ENCODE peak calls at places on chromosomes 3 and 15, in nine cellular contexts. J is body of pancreas, C is colonic mucosa, K is A549, R is heart right ventricle, G is tibial artery, Q is IMR-90, M is SK-N-SH, A is cardiac muscle cell. N is an unnamed sample.

GRCh38 chr3:129892486-129892856 is 1.0 kb downstream of the TMCC1 start:
- DNase-seq in J (no peak), C (peak; percentile 42), K (no peak), R (no peak), G (no peak), Q (no peak), M (no peak), A (peak; percentile 3), N (no peak)

GRCh38 chr3:142117052-142117451 is 32.3 kb downstream of the TFDP2 start:
- DNase-seq in J (no peak), C (peak; percentile 24), K (no peak), R (no peak), G (no peak), Q (peak; percentile 8), M (no peak), A (no peak), N (no peak)

GRCh38 chr3:2514031-2514430 is 415.4 kb downstream of the CNTN4 start:
- DNase-seq in J (no peak), C (no peak), K (no peak), R (no peak), G (no peak), Q (no peak), M (no peak), A (peak; percentile 38), N (no peak)

GRCh38 chr3:152030320-152030719 is 156.9 kb downstream of the SUCNR1 start:
- DNase-seq in J (no peak), C (no peak), K (no peak), R (no peak), G (no peak), Q (no peak), M (no peak), A (no peak), N (no peak)

GRCh38 chr15:94421711-94422110 is 190.3 kb downstream of the MCTP2 start:
- DNase-seq in J (no peak), C (no peak), K (no peak), R (no peak), G (no peak), Q (no peak), M (no peak), A (no peak), N (no peak)

GRCh38 chr3:197308591-197308990 is 10.2 kb upstream of the DLG1 start:
- DNase-seq in J (no peak), C (no peak), K (no peak), R (no peak), G (no peak), Q (peak; percentile 90), M (no peak), A (no peak), N (peak; percentile 27)

GRCh38 chr3:129305592-129306091 is 27.0 kb downstream of the HMCES start:
- DNase-seq in J (peak; percentile 84), C (peak; percentile 57), K (no peak), R (peak; percentile 79), G (peak; percentile 93), Q (peak; percentile 83), M (no peak), A (peak; percentile 95), N (peak; percentile 92)

GRCh38 chr15:83210619-83211018 is 3.0 kb upstream of the HDGFL3 start:
- DNase-seq in J (peak; percentile 16), C (no peak), K (no peak), R (no peak), G (no peak), Q (no peak), M (peak; percentile 83), A (peak; percentile 0), N (no peak)

GRCh38 chr3:119891944-119892721 is 110.2 kb downstream of the NR1I2 start:
- DNase-seq in J (peak; percentile 26), C (peak; percentile 48), K (peak; percentile 8), R (no peak), G (no peak), Q (peak; percentile 71), M (peak; percentile 23), A (peak; percentile 79), N (peak; percentile 83)

GRCh38 chr3:23183731-23184130 is 19.4 kb upstream of the UBE2E2 start:
- DNase-seq in J (peak; percentile 45), C (peak; percentile 32), K (peak; percentile 54), R (no peak), G (no peak), Q (peak; percentile 60), M (peak; percentile 4), A (peak; percentile 77), N (peak; percentile 39)

GRCh38 chr3:187781001-187781400 is 35.7 kb upstream of the BCL6 start:
- DNase-seq in J (no peak), C (no peak), K (no peak), R (no peak), G (no peak), Q (no peak), M (no peak), A (no peak), N (no peak)

GRCh38 chr3:25854635-25855034 is 64.7 kb downstream of the OXSM start:
- DNase-seq in J (no peak), C (no peak), K (peak; percentile 16), R (no peak), G (no peak), Q (peak; percentile 83), M (no peak), A (no peak), N (no peak)

GRCh38 chr3:132326251-132326650 is 9.0 kb downstream of the ACP3 start:
- DNase-seq in J (no peak), C (no peak), K (no peak), R (no peak), G (no peak), Q (no peak), M (no peak), A (no peak), N (no peak)

GRCh38 chr15:74866090-74866489 is 7.1 kb downstream of the SCAMP2 start:
- DNase-seq in J (no peak), C (no peak), K (peak; percentile 72), R (no peak), G (peak; percentile 36), Q (peak; percentile 85), M (no peak), A (no peak), N (peak; percentile 77)

GRCh38 chr15:100542290-100542689 is 13.5 kb upstream of the CERS3 start:
- DNase-seq in J (no peak), C (no peak), K (no peak), R (no peak), G (no peak), Q (no peak), M (no peak), A (no peak), N (no peak)

GRCh38 chr3:192892981-192893827 is 24.5 kb downstream of the MB21D2 start:
- DNase-seq in J (peak; percentile 26), C (peak; percentile 27), K (peak; percentile 74), R (no peak), G (peak; percentile 66), Q (peak; percentile 91), M (no peak), A (no peak), N (peak; percentile 66)

GRCh38 chr15:82875411-82876003 is 66.1 kb downstream of the WHAMM start:
- DNase-seq in J (no peak), C (no peak), K (no peak), R (no peak), G (no peak), Q (peak; percentile 86), M (no peak), A (no peak), N (no peak)

GRCh38 chr3:103055021-103055420 is 620.2 kb downstream of the ZPLD1 start:
- DNase-seq in J (no peak), C (no peak), K (no peak), R (no peak), G (no peak), Q (no peak), M (no peak), A (no peak), N (peak; percentile 91)

GRCh38 chr3:178137831-178138230 is 398.4 kb upstream of the KCNMB2 start:
- DNase-seq in J (no peak), C (no peak), K (no peak), R (no peak), G (no peak), Q (no peak), M (no peak), A (no peak), N (no peak)

GRCh38 chr15:63565784-63566183 is 31.4 kb upstream of the FBXL22 start:
- DNase-seq in J (no peak), C (no peak), K (no peak), R (no peak), G (no peak), Q (no peak), M (no peak), A (no peak), N (no peak)
- H3K27ac ChIP-seq in J (no peak overlapping the region), C (no peak overlapping the region), K (peak overlapping the region; percentile 20), R (no peak overlapping the region), G (no peak overlapping the region), Q (no peak overlapping the region), M (peak overlapping the region; percentile 27), A (no peak overlapping the region), N (no peak overlapping the region)

GRCh38 chr3:50610181-50610971 is 1.2 kb downstream of the CISH start:
- DNase-seq in J (peak; percentile 80), C (peak; percentile 89), K (no peak), R (no peak), G (no peak), Q (no peak), M (no peak), A (no peak), N (no peak)

GRCh38 chr3:50610992-50611463 is 546 bp downstream of the CISH start:
- DNase-seq in J (no peak), C (no peak), K (no peak), R (no peak), G (no peak), Q (no peak), M (peak; percentile 41), A (no peak), N (no peak)

GRCh38 chr3:50608278-50608677 is 3.3 kb downstream of the CISH start:
- DNase-seq in J (no peak), C (no peak), K (no peak), R (no peak), G (no peak), Q (no peak), M (no peak), A (no peak), N (no peak)

GRCh38 chr3:50609071-50609742 is 2.4 kb downstream of the CISH start:
- DNase-seq in J (no peak), C (no peak), K (no peak), R (no peak), G (no peak), Q (no peak), M (no peak), A (no peak), N (no peak)

GRCh38 chr3:50609743-50610085 is 1.9 kb downstream of the CISH start:
- DNase-seq in J (no peak), C (no peak), K (no peak), R (no peak), G (no peak), Q (no peak), M (no peak), A (no peak), N (no peak)
- H3K4me1 ChIP-seq in J (peaks cover 87% of the 10 kb centered on the region), C (peaks cover 18% of the 10 kb centered on the region), K (peaks cover 25% of the 10 kb centered on the region), R (peaks cover 84% of the 10 kb centered on the region), G (peaks cover 40% of the 10 kb centered on the region), Q (peaks cover 4% of the 10 kb centered on the region), M (no peaks in the 10 kb centered on the region), A (peaks cover 17% of the 10 kb centered on the region), N (peaks cover 8% of the 10 kb centered on the region)

GRCh38 chr3:127753898-127754410 is 68.4 kb downstream of the MGLL start:
- DNase-seq in J (no peak), C (no peak), K (no peak), R (no peak), G (peak; percentile 46), Q (no peak), M (no peak), A (no peak), N (no peak)
- H3K27ac ChIP-seq in J (no peak overlapping the region), C (no peak overlapping the region), K (peak overlapping the region; percentile 31), R (no peak overlapping the region), G (peak overlapping the region; percentile 63), Q (no peak overlapping the region), M (no peak overlapping the region), A (no peak overlapping the region), N (no peak overlapping the region)

GRCh38 chr15:27865323-27865922 is 233.7 kb downstream of the OCA2 start:
- DNase-seq in J (no peak), C (no peak), K (no peak), R (no peak), G (no peak), Q (no peak), M (no peak), A (no peak), N (no peak)
- H3K4me1 ChIP-seq in J (no peaks in the 10 kb centered on the region), C (no peaks in the 10 kb centered on the region), K (no peaks in the 10 kb centered on the region), R (no peaks in the 10 kb centered on the region), G (no peaks in the 10 kb centered on the region), Q (no peaks in the 10 kb centered on the region), M (no peaks in the 10 kb centered on the region), A (no peaks in the 10 kb centered on the region), N (no peaks in the 10 kb centered on the region)